ENCODE peak calls at places on chromosomes 4 and X, in six cellular contexts. B is tibial artery, F is neural crest cell, T is right lobe of liver, E is cardiac fibroblast, G is stomach. J is an unnamed sample.

GRCh38 chr4:150032541-150032940 is 45.7 kb upstream of the DCLK2 start:
- DNase-seq in B (no peak), F (no peak), T (no peak), E (no peak), G (no peak), J (no peak)

GRCh38 chrX:153074262-153074899 is 2.1 kb downstream of the PNMA6A start:
- DNase-seq in B (no peak), F (no peak), T (no peak), E (no peak), G (no peak), J (no peak)

GRCh38 chrX:25156323-25156722 is 140.6 kb upstream of the ARX start:
- DNase-seq in B (no peak), F (no peak), T (no peak), E (peak; percentile 4), G (no peak), J (peak; percentile 89)

GRCh38 chr4:118287691-118288090 is 65.1 kb downstream of the PRSS12 start:
- DNase-seq in B (no peak), F (no peak), T (no peak), E (peak; percentile 44), G (no peak), J (no peak)

GRCh38 chr4:129682586-129682985 is 586.6 kb downstream of the C4orf33 start:
- DNase-seq in B (no peak), F (no peak), T (no peak), E (no peak), G (no peak), J (no peak)

GRCh38 chrX:97210501-97210900 is 326.8 kb downstream of the RPA4 start:
- DNase-seq in B (no peak), F (no peak), T (no peak), E (no peak), G (no peak), J (no peak)

GRCh38 chrX:110402091-110402854 is 43.6 kb downstream of the RTL9 start:
- DNase-seq in B (peak; percentile 65), F (no peak), T (no peak), E (peak; percentile 78), G (no peak), J (no peak)

GRCh38 chr4:105352826-105353225 is 121.0 kb downstream of the PPA2 start:
- DNase-seq in B (no peak), F (no peak), T (no peak), E (peak; percentile 21), G (no peak), J (no peak)

GRCh38 chr4:78379991-78380739 is 171.4 kb upstream of the ANXA3 start:
- DNase-seq in B (no peak), F (no peak), T (no peak), E (no peak), G (no peak), J (no peak)

GRCh38 chr4:104022871-104023270 is 303.1 kb upstream of the TACR3 start:
- DNase-seq in B (no peak), F (no peak), T (no peak), E (no peak), G (no peak), J (no peak)

GRCh38 chrX:134174859-134175258 is 62.1 kb upstream of the CCDC160 start:
- DNase-seq in B (no peak), F (peak; percentile 44), T (no peak), E (no peak), G (no peak), J (no peak)

GRCh38 chr4:152045781-152046571 is 285.2 kb upstream of the GATB start:
- DNase-seq in B (no peak), F (peak; percentile 47), T (no peak), E (no peak), G (peak; percentile 50), J (peak; percentile 29)

GRCh38 chr4:65014078-65014477 is 604.8 kb upstream of the TECRL start:
- DNase-seq in B (no peak), F (no peak), T (peak; percentile 74), E (no peak), G (no peak), J (no peak)

GRCh38 chr4:143281507-143282169 is 55.0 kb upstream of the GAB1 start:
- DNase-seq in B (no peak), F (no peak), T (no peak), E (no peak), G (no peak), J (no peak)

GRCh38 chr4:145480257-145480656 is 1.4 kb upstream of the SMAD1 start:
- DNase-seq in B (no peak), F (no peak), T (no peak), E (no peak), G (no peak), J (no peak)

GRCh38 chrX:29043751-29044150 is 456.5 kb downstream of the IL1RAPL1 start:
- DNase-seq in B (no peak), F (no peak), T (no peak), E (no peak), G (no peak), J (no peak)

GRCh38 chr4:986428-986948 is 356 bp upstream of the IDUA start:
- DNase-seq in B (no peak), F (no peak), T (no peak), E (peak; percentile 39), G (no peak), J (no peak)

GRCh38 chr4:160213377-160213776 is 1110.5 kb downstream of the RAPGEF2 start:
- DNase-seq in B (no peak), F (no peak), T (no peak), E (no peak), G (no peak), J (no peak)

GRCh38 chr4:159051245-159052071 is 51.4 kb upstream of the RAPGEF2 start:
- DNase-seq in B (no peak), F (no peak), T (no peak), E (no peak), G (no peak), J (peak; percentile 15)

DNA sequence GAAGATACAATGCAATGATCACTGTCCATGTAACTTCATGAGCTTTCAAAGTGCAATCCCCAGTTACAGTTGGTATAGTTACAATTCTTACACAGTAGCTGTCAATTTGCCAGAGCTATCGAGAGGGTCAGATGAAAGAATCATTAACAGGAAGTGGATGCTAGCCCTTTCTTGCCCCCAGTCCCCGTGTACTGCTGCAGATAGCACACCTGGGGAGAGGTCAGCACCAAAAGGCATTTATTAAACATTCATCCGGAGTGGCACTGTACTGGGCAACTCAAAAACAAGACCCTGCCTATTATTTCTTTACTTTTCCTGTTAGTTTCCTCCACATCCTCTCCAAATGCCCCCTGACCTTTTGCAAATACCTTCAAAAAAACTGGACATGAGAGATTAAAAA is 47.7 kb downstream of the SOD3 start:
- DNase-seq in B (no peak), F (no peak), T (no peak), E (no peak), G (no peak), J (no peak)
- TF ChIP-seq CTCF in B (no peak), F (no peak), T (no peak), E (no peak), G (no peak), J (no peak)

GRCh38 chr4:42328978-42329377 is 68.3 kb upstream of the SHISA3 start:
- DNase-seq in B (no peak), F (no peak), T (no peak), E (no peak), G (no peak), J (no peak)

GRCh38 chr4:42329421-42329820 is 67.9 kb upstream of the SHISA3 start:
- DNase-seq in B (no peak), F (no peak), T (no peak), E (peak; percentile 3), G (no peak), J (no peak)

GRCh38 chr4:42331914-42332368 is 65.3 kb upstream of the SHISA3 start:
- DNase-seq in B (no peak), F (no peak), T (no peak), E (peak; percentile 53), G (no peak), J (peak; percentile 9)

GRCh38 chr4:42331040-42331439 is 66.2 kb upstream of the SHISA3 start:
- DNase-seq in B (no peak), F (no peak), T (no peak), E (no peak), G (no peak), J (no peak)

DNA sequence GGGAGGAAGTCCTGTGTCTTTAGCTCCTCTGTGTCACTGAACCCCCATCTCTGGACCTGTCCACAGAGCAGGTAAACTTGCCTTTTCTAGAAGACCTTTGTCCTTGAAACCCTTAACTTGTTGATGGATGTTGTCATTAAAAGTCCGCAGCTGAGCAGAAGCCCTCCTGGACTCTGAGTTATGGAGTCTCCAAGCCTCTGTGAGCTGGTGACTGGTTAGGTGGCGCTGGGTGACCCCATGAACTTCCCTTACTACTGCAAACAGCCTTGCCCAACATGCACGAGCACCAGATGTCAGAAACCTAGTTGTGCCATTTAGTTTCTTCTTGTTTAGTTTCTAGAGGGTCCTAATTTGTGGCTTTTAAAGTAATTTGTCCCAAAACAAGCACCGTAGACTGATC is 67.0 kb upstream of the SHISA3 start:
- DNase-seq in B (no peak), F (no peak), T (no peak), E (no peak), G (no peak), J (no peak)
- TF ChIP-seq CTCF in B (no peak), F (no peak), T (no peak), E (no peak), G (no peak), J (no peak)

DNA sequence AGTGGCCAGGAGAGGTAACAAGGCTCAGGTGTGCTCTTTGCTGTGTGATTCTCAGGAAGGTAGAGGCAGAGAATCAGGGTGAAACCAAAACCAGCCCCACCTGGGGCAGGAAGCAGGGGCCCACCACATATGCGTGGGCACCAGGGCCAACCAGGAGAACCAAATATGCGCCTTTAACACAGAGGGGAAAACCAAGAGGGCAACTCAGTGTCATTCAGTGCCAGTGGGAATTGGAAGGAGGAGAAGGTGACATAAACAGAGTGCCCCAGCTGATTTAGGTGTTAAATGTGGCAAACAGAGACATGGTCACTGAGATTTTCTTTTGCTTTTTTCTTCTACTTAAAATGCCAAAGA is 106.8 kb upstream of the MAMLD1 start:
- DNase-seq in B (no peak), F (no peak), T (no peak), E (no peak), G (no peak), J (no peak)
- TF ChIP-seq CTCF in B (no peak), F (no peak), T (no peak), E (no peak), G (no peak), J (no peak)

DNA sequence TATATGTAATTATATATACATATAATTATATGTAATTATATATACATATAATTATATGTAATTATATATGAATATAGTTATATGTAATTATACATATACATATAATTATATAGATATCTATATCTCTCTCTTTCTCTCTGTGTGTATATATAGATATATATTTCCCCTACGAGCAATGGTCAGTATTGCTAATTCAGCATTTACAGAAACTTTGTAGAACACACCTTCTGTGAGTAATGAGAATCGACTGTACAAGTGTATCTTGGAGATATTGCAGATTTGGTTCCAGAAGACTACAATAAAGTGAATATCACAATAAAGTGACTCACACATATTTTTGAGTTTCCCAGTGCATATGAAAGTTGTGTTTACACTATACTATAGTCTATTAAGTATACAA is 33.7 kb downstream of the GALNTL6 start:
- DNase-seq in B (no peak), F (no peak), T (no peak), E (no peak), G (no peak), J (no peak)
- TF ChIP-seq CTCF in B (no peak), F (no peak), T (no peak), E (no peak), G (no peak), J (no peak)

GRCh38 chr4:19969492-19969891 is 282.2 kb upstream of the SLIT2 start:
- DNase-seq in B (no peak), F (no peak), T (no peak), E (no peak), G (no peak), J (peak; percentile 40)
- TF ChIP-seq CTCF in B (no peak), F (no peak), T (no peak), E (no peak), G (no peak), J (peak; percentile 34)